ENCODE peak calls at places on chromosomes 3 and 15, in five cellular contexts. K is HEK293T, S is NCI-H1436, G is DMS79 treated with DMSO at 0.1 percent for 48 hours, Z is neural crest cell. J is an unnamed sample.

GRCh38 chr3:39166932-39167532 is 13.6 kb upstream of the CSRNP1 start:
- DNase-seq in G (no peak), S (no peak), K (no peak), Z (no peak), J (no peak)

GRCh38 chr3:126423191-126424038 is 28.7 kb downstream of the CFAP100 start:
- DNase-seq in S (no peak), G (no peak), K (no peak), Z (no peak), J (no peak)

GRCh38 chr3:129503387-129504010 is 24.9 kb upstream of the RHO start:
- DNase-seq in S (no peak), K (no peak), G (peak), Z (no peak), J (no peak)

GRCh38 chr3:126180477-126181397 is at the start of gene ALDH1L1:
- DNase-seq in Z (peak), S (no peak), K (no peak), G (peak), J (no peak)

GRCh38 chr3:183253961-183254815 is 1.1 kb downstream of the B3GNT5 start:
- DNase-seq in S (peak), K (peak), Z (peak), G (no peak), J (no peak)

GRCh38 chr15:101017041-101017754 is 98.0 kb downstream of the LRRK1 start:
- DNase-seq in K (no peak), G (no peak), Z (no peak), S (no peak), J (no peak)

GRCh38 chr15:78540955-78541743 is 905 bp downstream of the PSMA4 start:
- DNase-seq in K (peak), G (no peak), S (no peak), Z (no peak), J (peak)

GRCh38 chr3:135905058-135905724 is 60.3 kb upstream of the PPP2R3A start:
- DNase-seq in Z (no peak), K (no peak), G (no peak), S (no peak), J (no peak)

GRCh38 chr15:63233667-63234419 is 43.6 kb upstream of the APH1B start:
- DNase-seq in Z (no peak), S (no peak), G (no peak), K (no peak), J (no peak)

GRCh38 chr3:154316974-154317767 is 7.1 kb downstream of the DHX36 start:
- DNase-seq in S (no peak), Z (no peak), K (no peak), G (no peak), J (no peak)

GRCh38 chr15:60077581-60078359 is 73.7 kb downstream of the FOXB1 start:
- DNase-seq in Z (no peak), S (no peak), K (no peak), G (no peak), J (no peak)

GRCh38 chr15:73030280-73030679 is 22.0 kb upstream of the NEO1 start:
- DNase-seq in K (no peak), G (no peak), Z (no peak), S (no peak), J (no peak)

GRCh38 chr3:33417051-33417673 is 23.0 kb downstream of the UBP1 start:
- DNase-seq in Z (no peak), S (no peak), G (no peak), K (no peak), J (no peak)

GRCh38 chr3:63976166-63976861 is 47.0 kb downstream of the PSMD6 start:
- DNase-seq in Z (no peak), S (no peak), K (no peak), G (no peak), J (no peak)

GRCh38 chr15:48963524-48964113 is at the start of gene SHC4:
- DNase-seq in Z (peak), K (peak), S (peak), G (peak), J (peak)

GRCh38 chr3:24475945-24476344 is 18.7 kb downstream of the THRB start:
- DNase-seq in G (no peak), Z (no peak), K (no peak), S (no peak), J (no peak)

GRCh38 chr15:80584973-80585372 is 110.1 kb upstream of the ABHD17C start:
- DNase-seq in Z (no peak), G (no peak), S (no peak), K (no peak), J (no peak)

GRCh38 chr3:137347132-137347531 is 389.3 kb downstream of the IL20RB start:
- DNase-seq in Z (no peak), G (no peak), K (no peak), S (no peak), J (no peak)

GRCh38 chr3:42023380-42023779 is 61.5 kb upstream of the ULK4 start:
- DNase-seq in K (no peak), S (no peak), G (no peak), Z (no peak), J (no peak)

GRCh38 chr3:190339130-190339529 is 16.9 kb upstream of the CLDN1 start:
- DNase-seq in S (no peak), Z (no peak), K (no peak), G (no peak), J (no peak)

GRCh38 chr3:41662288-41662687 is 299.6 kb downstream of the ULK4 start:
- DNase-seq in G (no peak), Z (no peak), K (no peak), S (no peak), J (no peak)

GRCh38 chr3:111616417-111617105 is 21.4 kb upstream of the ZBED2 start:
- DNase-seq in K (no peak), Z (no peak), S (no peak), G (no peak), J (peak)

GRCh38 chr3:8319935-8320634 is 181.5 kb upstream of the LMCD1 start:
- DNase-seq in G (no peak), Z (no peak), S (no peak), K (no peak), J (no peak)

GRCh38 chr3:125160911-125161371 is 51.6 kb downstream of the SLC12A8 start:
- DNase-seq in S (no peak), G (no peak), K (no peak), Z (no peak), J (no peak)